ENCODE peak calls at places on chromosomes 7 and 10, in six cellular contexts. L is iris pigment epithelial cell, R is COR-L47, W is heart right ventricle, M is ovary, B is bronchial epithelial cell. F is an unnamed sample.

GRCh38 chr7:141071260-141071854 is 2.5 kb upstream of the TMEM178B start:
- DNase-seq in L (peak; percentile 10), R (peak; percentile 90), W (peak; percentile 40), M (no peak), B (no peak), F (peak; percentile 60)

GRCh38 chr7:9192969-9193368 is 759.6 kb downstream of the NXPH1 start:
- DNase-seq in L (peak; percentile 0), R (no peak), W (no peak), M (no peak), B (no peak), F (no peak)

GRCh38 chr7:70788276-70788675 is 343.7 kb upstream of the GALNT17 start:
- DNase-seq in L (peak; percentile 10), R (no peak), W (no peak), M (no peak), B (no peak), F (no peak)

GRCh38 chr10:119211176-119211575 is 3.8 kb downstream of the GRK5 start:
- DNase-seq in L (peak; percentile 90), R (no peak), W (no peak), M (no peak), B (no peak), F (no peak)

GRCh38 chr7:6705959-6706665 is 635 bp downstream of the ZNF12 start:
- DNase-seq in L (peak; percentile 41), R (no peak), W (peak; percentile 39), M (peak; percentile 32), B (peak; percentile 26), F (peak; percentile 45)

GRCh38 chr10:72334196-72334831 is 20.4 kb downstream of the DNAJB12 start:
- DNase-seq in L (peak; percentile 87), R (peak; percentile 77), W (no peak), M (peak; percentile 89), B (no peak), F (peak; percentile 46)

GRCh38 chr10:68081916-68082315 is 6.8 kb upstream of the HERC4 start:
- DNase-seq in L (no peak), R (no peak), W (no peak), M (no peak), B (no peak), F (no peak)

GRCh38 chr7:22417349-22417748 is 60.4 kb upstream of the RAPGEF5 start:
- DNase-seq in L (no peak), R (no peak), W (no peak), M (no peak), B (no peak), F (no peak)

GRCh38 chr7:83684928-83685327 is 36.0 kb upstream of the SEMA3E start:
- DNase-seq in L (no peak), R (no peak), W (no peak), M (no peak), B (peak; percentile 64), F (no peak)

GRCh38 chr7:102279537-102280400 is 6.9 kb upstream of the SH2B2 start:
- DNase-seq in L (peak; percentile 31), R (peak; percentile 49), W (peak; percentile 48), M (peak; percentile 64), B (no peak), F (peak; percentile 57)

GRCh38 chr10:50624866-50625491 is 1.2 kb upstream of the SGMS1 start:
- DNase-seq in L (peak; percentile 76), R (peak; percentile 71), W (peak; percentile 61), M (peak; percentile 67), B (peak; percentile 51), F (peak; percentile 92)

GRCh38 chr10:125060851-125061556 is 99.4 kb downstream of the CTBP2 start:
- DNase-seq in L (peak; percentile 77), R (peak; percentile 35), W (peak; percentile 84), M (peak; percentile 89), B (peak; percentile 60), F (peak; percentile 90)

GRCh38 chr10:105643662-105644061 is 1002.6 kb downstream of the SORCS3 start:
- DNase-seq in L (no peak), R (no peak), W (no peak), M (no peak), B (no peak), F (no peak)

GRCh38 chr7:79893991-79894390 is 240.6 kb upstream of the GNAI1 start:
- DNase-seq in L (peak; percentile 78), R (no peak), W (no peak), M (no peak), B (no peak), F (no peak)

GRCh38 chr10:84198206-84198915 is 4.0 kb downstream of the CDHR1 start:
- DNase-seq in L (no peak), R (no peak), W (no peak), M (no peak), B (no peak), F (no peak)

GRCh38 chr10:96658844-96659243 is 61.5 kb downstream of the PIK3AP1 start:
- DNase-seq in L (no peak), R (no peak), W (no peak), M (no peak), B (no peak), F (no peak)

GRCh38 chr10:124160176-124160575 is 66.8 kb upstream of the CHST15 start:
- DNase-seq in L (no peak), R (no peak), W (no peak), M (no peak), B (no peak), F (no peak)

GRCh38 chr10:80477813-80478212 is 23.7 kb downstream of the TSPAN14 start:
- DNase-seq in L (peak; percentile 98), R (no peak), W (no peak), M (no peak), B (peak; percentile 97), F (no peak)

GRCh38 chr7:112207106-112207592 is 654 bp downstream of the ZNF277 start:
- DNase-seq in L (peak; percentile 22), R (peak; percentile 8), W (no peak), M (no peak), B (no peak), F (no peak)

GRCh38 chr7:123275036-123275753 is 75.4 kb upstream of the SLC13A1 start:
- DNase-seq in L (peak; percentile 94), R (no peak), W (no peak), M (no peak), B (no peak), F (no peak)

GRCh38 chr10:34816067-34817002 is 1.2 kb upstream of the PARD3 start:
- DNase-seq in L (peak; percentile 56), R (no peak), W (no peak), M (peak; percentile 43), B (peak; percentile 23), F (peak; percentile 39)

GRCh38 chr7:116986611-116987565 is 33.6 kb downstream of the ST7 start:
- DNase-seq in L (peak; percentile 53), R (no peak), W (no peak), M (no peak), B (no peak), F (no peak)

GRCh38 chr7:25545125-25546008 is 317.1 kb upstream of the NPVF start:
- DNase-seq in L (no peak), R (no peak), W (peak; percentile 28), M (no peak), B (no peak), F (peak; percentile 51)

GRCh38 chr10:86346794-86347665 is 19.6 kb downstream of the GRID1 start:
- DNase-seq in L (no peak), R (no peak), W (no peak), M (no peak), B (no peak), F (peak; percentile 2)

GRCh38 chr7:102248456-102249395 is 37.9 kb upstream of the SH2B2 start:
- DNase-seq in L (no peak), R (no peak), W (no peak), M (no peak), B (no peak), F (no peak)

GRCh38 chr7:155188821-155189599 is 108.7 kb upstream of the INSIG1 start:
- DNase-seq in L (peak; percentile 56), R (no peak), W (no peak), M (no peak), B (peak; percentile 37), F (no peak)

GRCh38 chr10:132388901-132389630 is 7.9 kb upstream of the PWWP2B start:
- DNase-seq in L (no peak), R (no peak), W (no peak), M (peak; percentile 88), B (no peak), F (peak; percentile 64)

GRCh38 chr7:117666019-117666418 is 186.2 kb downstream of the CFTR start:
- DNase-seq in L (peak; percentile 93), R (no peak), W (no peak), M (no peak), B (peak; percentile 86), F (no peak)

GRCh38 chr10:11150876-11151275 is 133.2 kb downstream of the CELF2 start:
- DNase-seq in L (no peak), R (no peak), W (no peak), M (no peak), B (no peak), F (no peak)

GRCh38 chr7:102098986-102099385 is 187.7 kb upstream of the SH2B2 start:
- DNase-seq in L (no peak), R (no peak), W (no peak), M (no peak), B (no peak), F (no peak)

GRCh38 chr7:38886265-38886664 is 22.7 kb downstream of the VPS41 start:
- DNase-seq in L (no peak), R (no peak), W (no peak), M (no peak), B (no peak), F (no peak)

GRCh38 chr10:17454181-17454800 is at the start of gene ST8SIA6:
- DNase-seq in L (peak; percentile 57), R (no peak), W (peak; percentile 64), M (peak; percentile 28), B (no peak), F (peak; percentile 64)

GRCh38 chr7:99308461-99309074 is 17.1 kb upstream of the ARPC1A start:
- DNase-seq in L (peak; percentile 31), R (no peak), W (no peak), M (no peak), B (peak; percentile 96), F (no peak)

GRCh38 chr7:76396039-76396732 is 13.3 kb downstream of the SSC4D start:
- DNase-seq in L (no peak), R (no peak), W (no peak), M (no peak), B (no peak), F (no peak)